ENCODE peak calls at places on chromosomes 11 and 22, in five cellular contexts. D is BJ; I is lung microvascular endothelial cell; H is AG04450; S is activated CD4-positive, CD25-positive, alpha-beta regulatory T cell. L is an unnamed sample.

GRCh38 chr11:126132319-126132718 is 69.7 kb upstream of the CDON start:
- DNase-seq in D (no peak), I (no peak), H (no peak), S (no peak), L (peak; percentile 79)

GRCh38 chr22:36197601-36198146 is 3.9 kb downstream of the APOL4 start:
- DNase-seq in D (no peak), I (no peak), H (no peak), S (no peak), L (no peak)

GRCh38 chr11:117921893-117922292 is 7.3 kb downstream of the TMPRSS13 start:
- DNase-seq in D (no peak), I (no peak), H (no peak), S (no peak), L (no peak)

GRCh38 chr11:46948378-46949131 is 12.0 kb downstream of the CSTPP1 start:
- DNase-seq in D (peak; percentile 83), I (no peak), H (peak; percentile 29), S (no peak), L (peak; percentile 74)

GRCh38 chr11:107785401-107785800 is 73.2 kb downstream of the SLC35F2 start:
- DNase-seq in D (no peak), I (no peak), H (no peak), S (no peak), L (no peak)

GRCh38 chr22:17423616-17424015 is 54.4 kb downstream of the CECR2 start:
- DNase-seq in D (no peak), I (no peak), H (no peak), S (no peak), L (no peak)

GRCh38 chr22:33823552-33823951 is 96.7 kb downstream of the LARGE1 start:
- DNase-seq in D (no peak), I (peak; percentile 70), H (no peak), S (no peak), L (no peak)

GRCh38 chr22:25942989-25943411 is 201.0 kb downstream of the MYO18B start:
- DNase-seq in D (no peak), I (no peak), H (no peak), S (no peak), L (no peak)

GRCh38 chr22:37894939-37895670 is 11.0 kb upstream of the MICALL1 start:
- DNase-seq in D (no peak), I (no peak), H (no peak), S (no peak), L (no peak)

GRCh38 chr22:19806213-19807160 is 45.9 kb downstream of the TBX1 start:
- DNase-seq in D (no peak), I (peak; percentile 27), H (no peak), S (no peak), L (peak; percentile 16)

GRCh38 chr11:101759771-101760450 is 154.9 kb upstream of the CEP126 start:
- DNase-seq in D (no peak), I (peak; percentile 2), H (no peak), S (no peak), L (no peak)

GRCh38 chr11:10303558-10304363 is 1.1 kb upstream of the ADM start:
- DNase-seq in D (no peak), I (peak; percentile 47), H (no peak), S (no peak), L (peak; percentile 41)

GRCh38 chr11:69646493-69647201 is 5.7 kb downstream of the CCND1 start:
- DNase-seq in D (no peak), I (no peak), H (no peak), S (no peak), L (no peak)

GRCh38 chr11:102007567-102008437 is 39.4 kb upstream of the CFAP300 start:
- DNase-seq in D (peak; percentile 18), I (peak; percentile 65), H (peak; percentile 4), S (no peak), L (peak; percentile 70)

GRCh38 chr11:26623076-26623666 is 51.1 kb upstream of the MUC15 start:
- DNase-seq in D (no peak), I (no peak), H (no peak), S (no peak), L (peak; percentile 23)

GRCh38 chr11:66473167-66473566 is 6.5 kb downstream of the PELI3 start:
- DNase-seq in D (no peak), I (no peak), H (no peak), S (no peak), L (no peak)

L was measured in fibroblast of the aortic adventitia.